ENCODE peak calls at places on chromosomes 1 and 21, in six cellular contexts. S is MV-4-11; U is GOT3; D is hepatic stellate cell; F is CD8-positive, alpha-beta T cell; Z is effector CD4-positive, alpha-beta T cell. B is an unnamed sample.

GRCh38 chr1:54763814-54764131 is 550 bp downstream of the PARS2 start:
- DNase-seq in Z (no peak), F (no peak), S (no peak), U (no peak), D (no peak), B (no peak)

GRCh38 chr1:2985121-2985561 is 36.1 kb upstream of the ACTRT2 start:
- DNase-seq in S (no peak), D (no peak), F (no peak), U (no peak), Z (no peak), B (no peak)

GRCh38 chr1:219507432-219507831 is 105.5 kb downstream of the ZC3H11B start:
- DNase-seq in S (no peak), Z (no peak), U (no peak), D (no peak), F (no peak), B (no peak)

GRCh38 chr1:233944596-233944995 is 40.1 kb downstream of the SLC35F3 start:
- DNase-seq in D (no peak), U (no peak), S (no peak), F (no peak), Z (no peak), B (no peak)

GRCh38 chr1:68201546-68202238 is 30.6 kb downstream of the WLS start:
- DNase-seq in U (no peak), S (no peak), Z (no peak), F (no peak), D (no peak), B (no peak)

GRCh38 chr21:33115586-33116541 is 45.9 kb downstream of the OLIG1 start:
- DNase-seq in F (no peak), U (no peak), D (no peak), Z (no peak), S (peak; percentile 20), B (no peak)

GRCh38 chr1:213070399-213070798 is 19.4 kb downstream of the RPS6KC1 start:
- DNase-seq in F (no peak), S (peak; percentile 78), Z (no peak), U (no peak), D (peak; percentile 41), B (no peak)

GRCh38 chr1:203663294-203663693 is 36.7 kb downstream of the ATP2B4 start:
- DNase-seq in D (peak; percentile 84), Z (no peak), F (no peak), U (no peak), S (peak; percentile 17), B (no peak)

GRCh38 chr1:153697191-153697872 is 18.8 kb downstream of the NPR1 start:
- DNase-seq in U (no peak), Z (no peak), F (no peak), S (no peak), D (peak; percentile 47), B (no peak)

GRCh38 chr1:46770541-46770940 is 28.3 kb upstream of the CYP4B1 start:
- DNase-seq in S (no peak), Z (no peak), D (no peak), U (no peak), F (no peak), B (no peak)

GRCh38 chr21:15208787-15209186 is 144.0 kb upstream of the NRIP1 start:
- DNase-seq in S (peak; percentile 28), F (no peak), D (no peak), U (no peak), Z (no peak), B (no peak)

GRCh38 chr1:50975436-50975835 is 5.4 kb downstream of the CDKN2C start:
- DNase-seq in F (no peak), U (no peak), Z (no peak), D (no peak), S (no peak), B (no peak)

GRCh38 chr21:30625449-30625848 is 5.0 kb downstream of the KRTAP20-4 start:
- DNase-seq in S (no peak), F (no peak), U (no peak), D (no peak), Z (no peak), B (no peak)

GRCh38 chr1:15153184-15153841 is at the start of gene TMEM51:
- DNase-seq in S (no peak), Z (no peak), D (peak; percentile 66), F (no peak), U (no peak), B (no peak)

GRCh38 chr1:34976384-34977209 is 8.6 kb downstream of the TMEM35B start:
- DNase-seq in F (no peak), D (no peak), Z (no peak), U (no peak), S (no peak), B (no peak)

GRCh38 chr21:46325073-46325912 is 1.3 kb downstream of the PCNT start:
- DNase-seq in U (no peak), D (peak; percentile 68), Z (peak; percentile 18), S (peak; percentile 6), F (peak; percentile 3), B (no peak)

GRCh38 chr1:151799179-151800022 is 5.8 kb downstream of the LINGO4 start:
- DNase-seq in Z (no peak), D (no peak), S (no peak), U (no peak), F (no peak), B (no peak)

GRCh38 chr1:53754484-53755312 is 15.7 kb upstream of the GLIS1 start:
- DNase-seq in Z (no peak), S (peak; percentile 39), U (no peak), F (no peak), D (peak; percentile 46), B (no peak)

GRCh38 chr1:155207578-155208405 is at the start of gene THBS3:
- DNase-seq in Z (no peak), S (peak; percentile 17), D (no peak), F (no peak), U (no peak), B (peak; percentile 37)

GRCh38 chr21:38170283-38170682 is 86.5 kb upstream of the KCNJ15 start:
- DNase-seq in D (no peak), Z (no peak), F (no peak), S (no peak), U (peak; percentile 14), B (no peak)

GRCh38 chr1:34262454-34262853 is 85.7 kb downstream of the C1orf94 start:
- DNase-seq in D (no peak), Z (no peak), S (no peak), F (no peak), U (no peak), B (no peak)

GRCh38 chr1:77024500-77024899 is 157.2 kb downstream of the ST6GALNAC5 start:
- DNase-seq in U (no peak), Z (no peak), F (no peak), D (no peak), S (no peak), B (no peak)

GRCh38 chr1:43008425-43009108 is 49.9 kb upstream of the SLC2A1 start:
- DNase-seq in D (no peak), S (no peak), U (no peak), F (no peak), Z (no peak), B (no peak)

GRCh38 chr1:202149566-202149965 is 5.0 kb upstream of the ARL8A start:
- DNase-seq in D (peak; percentile 71), F (no peak), Z (no peak), S (no peak), U (no peak), B (no peak)

GRCh38 chr1:30515746-30516504 is 207.5 kb downstream of the MATN1 start:
- DNase-seq in D (no peak), Z (no peak), U (no peak), F (no peak), S (no peak), B (no peak)

GRCh38 chr1:234658143-234658542 is 48.2 kb upstream of the IRF2BP2 start:
- DNase-seq in S (peak; percentile 9), F (no peak), Z (no peak), U (no peak), D (peak; percentile 32), B (no peak)

GRCh38 chr1:12634696-12635202 is 9.1 kb upstream of the AADACL4 start:
- DNase-seq in D (no peak), Z (no peak), U (no peak), F (no peak), S (no peak), B (no peak)

GRCh38 chr21:38849776-38850175 is 44.0 kb downstream of the ETS2 start:
- DNase-seq in S (no peak), D (no peak), F (no peak), U (no peak), Z (no peak), B (no peak)

GRCh38 chr1:113422315-113423068 is 32.2 kb downstream of the MAGI3 start:
- DNase-seq in F (no peak), U (no peak), S (no peak), D (no peak), Z (no peak), B (no peak)

GRCh38 chr1:102852583-102852982 is 255.7 kb downstream of the COL11A1 start:
- DNase-seq in U (no peak), S (no peak), Z (no peak), D (no peak), F (no peak), B (no peak)

GRCh38 chr21:42840411-42841155 is 38.8 kb downstream of the WDR4 start:
- DNase-seq in S (no peak), D (no peak), Z (no peak), F (no peak), U (no peak), B (no peak)

GRCh38 chr1:214031267-214031650 is 43.5 kb downstream of the PROX1 start:
- DNase-seq in U (no peak), Z (no peak), F (no peak), D (no peak), S (no peak), B (no peak)

GRCh38 chr1:33331444-33332356 is 10.8 kb upstream of the A3GALT2 start:
- DNase-seq in S (no peak), Z (no peak), F (no peak), U (no peak), D (no peak), B (no peak)

GRCh38 chr1:109584766-109585165 is 34.6 kb downstream of the GNAT2 start:
- DNase-seq in U (no peak), F (no peak), D (no peak), S (no peak), Z (no peak), B (no peak)